ENCODE peak calls at places on chromosomes 1 and 21, in seven cellular contexts. J is Peyer's patch, N is ascending aorta, M is neuronal stem cell, H is testis, X is thoracic aorta, C is BE2C. K is an unnamed sample. For H3K4me1, the result is how much of the 10 kb centered on the place peaks cover.

GRCh38 chr1:46166521-46167462 is 8.1 kb upstream of the TSPAN1 start:
- DNase-seq in J (peak), N (no peak), M (no peak), H (peak), X (no peak), C (no peak), K (no peak)

GRCh38 chr1:182556279-182556678 is 32.8 kb downstream of the RNASEL start:
- DNase-seq in J (no peak), N (no peak), M (no peak), H (no peak), X (no peak), C (no peak), K (no peak)

GRCh38 chr1:218872928-218873327 is 300.8 kb upstream of the LYPLAL1 start:
- DNase-seq in J (no peak), N (no peak), M (no peak), H (no peak), X (no peak), C (no peak), K (no peak)

GRCh38 chr1:207959141-207959825 is 48.4 kb upstream of the CD34 start:
- DNase-seq in J (no peak), N (peak), M (peak), H (peak), X (peak), C (no peak), K (peak)

GRCh38 chr1:50343323-50343722 is 79.9 kb downstream of the DMRTA2 start:
- DNase-seq in J (no peak), N (no peak), M (no peak), H (no peak), X (no peak), C (no peak), K (no peak)

GRCh38 chr21:46005081-46005480 is 23.5 kb downstream of the COL6A1 start:
- DNase-seq in J (peak), N (no peak), M (no peak), H (peak), X (no peak), C (no peak), K (no peak)

GRCh38 chr1:228158151-228158571 is 7.4 kb upstream of the IBA57 start:
- DNase-seq in J (no peak), N (no peak), M (no peak), H (no peak), X (no peak), C (no peak), K (no peak)

GRCh38 chr1:109983380-109984189 is 980 bp upstream of the AHCYL1 start:
- DNase-seq in J (no peak), N (no peak), M (no peak), H (no peak), X (no peak), C (no peak), K (no peak)

GRCh38 chr1:199551967-199552565 is 475.4 kb upstream of the NR5A2 start:
- DNase-seq in J (no peak), N (no peak), M (peak), H (peak), X (no peak), C (peak), K (no peak)

GRCh38 chr1:72623299-72623708 is 341.0 kb upstream of the NEGR1 start:
- DNase-seq in J (no peak), N (no peak), M (peak), H (no peak), X (no peak), C (no peak), K (peak)

DNA sequence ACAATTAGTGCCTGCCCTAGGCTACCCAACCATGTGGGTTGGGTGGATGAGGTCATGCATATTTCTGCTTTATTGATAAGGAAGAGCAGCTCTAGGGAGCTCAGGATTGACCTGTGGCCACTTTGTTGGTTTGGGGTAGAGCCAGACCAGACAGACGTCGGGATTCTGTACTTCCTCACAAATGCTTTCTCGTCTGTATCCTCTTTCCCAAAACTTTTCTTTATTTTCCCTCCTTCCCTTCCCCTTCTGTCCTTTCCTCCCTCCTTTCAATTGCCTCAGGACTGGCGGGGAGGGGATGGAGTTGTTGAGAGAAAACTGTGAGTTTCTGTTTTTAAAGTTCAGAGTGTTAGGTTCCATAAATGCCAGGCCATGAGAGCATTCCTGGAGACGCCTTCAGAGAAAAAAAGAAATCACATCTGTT is 68.0 kb downstream of the UCK2 start:
- DNase-seq in J (no peak), N (no peak), M (no peak), H (no peak), X (no peak), C (no peak), K (no peak)
- H3K4me1 ChIP-seq in J (under half), N (under half), M (under half), H (under half), X (half or more), C (under half), K (under half)

GRCh38 chr1:41653574-41653973 is 169.1 kb upstream of the EDN2 start:
- DNase-seq in J (no peak), N (no peak), M (no peak), H (no peak), X (no peak), C (no peak), K (no peak)

GRCh38 chr1:41657101-41657500 is 172.6 kb upstream of the EDN2 start:
- DNase-seq in J (no peak), N (no peak), M (no peak), H (no peak), X (no peak), C (no peak), K (no peak)

GRCh38 chr1:41656088-41656487 is 171.6 kb upstream of the EDN2 start:
- DNase-seq in J (no peak), N (no peak), M (no peak), H (no peak), X (no peak), C (no peak), K (no peak)

GRCh38 chr1:41657679-41658078 is 173.2 kb upstream of the EDN2 start:
- DNase-seq in J (no peak), N (no peak), M (no peak), H (no peak), X (no peak), C (no peak), K (no peak)

DNA sequence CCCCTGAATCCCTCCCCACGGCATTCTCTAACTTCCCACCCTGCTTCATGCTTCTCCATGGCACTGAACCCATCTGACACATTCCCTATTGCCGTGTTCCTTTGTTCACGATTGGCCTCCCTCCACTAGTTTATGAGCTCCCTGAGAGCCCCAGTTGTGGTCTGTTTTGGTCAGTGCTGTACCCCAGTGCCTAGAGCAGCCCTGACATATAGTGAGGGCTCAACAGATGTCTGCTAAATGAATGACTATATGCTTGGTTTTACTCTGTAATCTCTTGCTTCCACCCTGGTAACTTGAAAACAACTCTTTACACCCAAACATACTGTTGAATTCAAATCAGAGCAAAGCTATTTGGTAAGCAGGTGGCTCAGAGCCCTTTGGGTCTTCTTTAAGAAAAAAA is 171.1 kb upstream of the EDN2 start:
- DNase-seq in J (no peak), N (no peak), M (no peak), H (no peak), X (no peak), C (no peak), K (no peak)
- H3K4me1 ChIP-seq in J (under half), N (under half), M (under half), H (under half), X (under half), C (under half), K (under half)

GRCh38 chr1:164605254-164606091 is 46.5 kb downstream of the PBX1 start:
- DNase-seq in J (no peak), N (no peak), M (no peak), H (no peak), X (no peak), C (no peak), K (no peak)
- H3K4me1 ChIP-seq in J (under half), N (under half), M (under half), H (under half), X (half or more), C (under half), K (under half)

GRCh38 chr1:12433323-12434053 is 184.5 kb downstream of the DHRS3 start:
- DNase-seq in J (no peak), N (no peak), M (peak), H (no peak), X (no peak), C (peak), K (no peak)
- H3K4me1 ChIP-seq in J (under half), N (under half), M (under half), H (under half), X (half or more), C (under half), K (under half)

DNA sequence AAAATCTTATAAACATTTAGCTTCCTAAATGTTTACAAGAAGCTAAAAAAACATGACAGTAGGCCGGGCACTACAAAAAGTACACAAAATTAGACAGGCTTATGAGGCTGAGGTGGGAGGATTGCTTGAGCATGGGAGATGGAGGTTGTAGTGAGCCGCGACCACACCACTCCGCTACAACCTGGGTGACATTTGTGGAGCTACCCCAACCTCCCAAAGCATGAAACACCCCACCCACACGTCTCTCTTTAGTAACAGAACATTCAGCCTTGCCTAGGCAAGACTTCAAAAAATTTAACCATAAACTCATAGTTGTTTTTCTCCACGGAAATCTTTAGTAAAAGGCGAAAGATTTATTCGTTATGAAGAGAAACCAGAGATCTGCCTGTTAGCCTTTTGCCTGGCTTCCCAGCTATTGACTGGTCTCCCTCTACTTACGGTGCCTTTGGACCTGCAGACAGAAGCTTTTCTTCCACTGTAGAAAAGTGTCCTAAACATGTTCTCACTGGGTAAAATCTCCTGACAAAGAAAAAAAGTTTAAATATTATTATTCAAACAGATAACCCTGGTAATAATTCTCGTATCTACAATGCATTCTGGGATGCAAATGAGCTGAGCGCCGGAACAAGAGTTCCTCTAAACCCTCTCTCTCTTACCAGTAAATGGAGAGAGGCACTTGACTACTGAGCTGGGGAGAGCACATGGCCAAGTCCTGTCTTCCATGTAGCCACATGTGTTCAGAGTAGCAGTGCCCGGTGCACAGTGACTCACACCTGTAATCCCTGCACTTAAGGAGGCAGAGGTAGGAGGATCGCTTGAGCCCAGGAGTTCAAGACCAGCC is 9.2 kb downstream of the RNU5D-1 start:
- DNase-seq in J (peak), N (no peak), M (no peak), H (peak), X (no peak), C (peak), K (no peak)
- H3K4me1 ChIP-seq in J (under half), N (under half), M (under half), H (under half), X (under half), C (under half), K (under half)

DNA sequence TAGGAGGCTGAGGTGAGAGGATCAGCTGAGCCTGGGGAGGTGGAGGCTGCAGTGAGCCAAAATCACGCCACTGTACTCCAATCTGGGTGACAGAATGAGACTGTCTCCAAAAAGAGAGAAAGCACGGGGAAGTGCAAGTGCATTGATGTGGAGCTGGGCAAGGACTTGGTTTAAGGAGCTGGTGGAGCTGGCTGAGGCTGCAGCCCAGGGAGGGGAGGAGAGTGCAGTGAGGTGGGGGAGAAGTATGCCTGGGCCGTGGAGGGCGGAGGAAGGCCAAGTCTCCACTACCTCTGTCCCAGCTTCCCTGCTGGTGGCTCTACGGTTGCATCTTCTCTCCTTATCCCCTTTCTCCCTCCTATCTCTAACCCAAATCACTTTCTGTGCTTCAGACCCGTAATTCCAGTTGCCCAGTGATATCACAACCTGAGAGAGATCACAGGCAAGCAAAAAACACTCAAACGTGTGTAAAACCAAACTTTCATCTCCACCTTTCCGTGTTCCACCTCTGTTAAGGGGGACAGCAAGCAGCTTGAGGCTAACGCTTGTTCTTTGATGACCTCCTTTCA is 11.1 kb downstream of the TOR3A start:
- DNase-seq in J (no peak), N (no peak), M (no peak), H (no peak), X (no peak), C (no peak), K (no peak)
- H3K4me1 ChIP-seq in J (under half), N (under half), M (under half), H (under half), X (under half), C (under half), K (under half)

DNA sequence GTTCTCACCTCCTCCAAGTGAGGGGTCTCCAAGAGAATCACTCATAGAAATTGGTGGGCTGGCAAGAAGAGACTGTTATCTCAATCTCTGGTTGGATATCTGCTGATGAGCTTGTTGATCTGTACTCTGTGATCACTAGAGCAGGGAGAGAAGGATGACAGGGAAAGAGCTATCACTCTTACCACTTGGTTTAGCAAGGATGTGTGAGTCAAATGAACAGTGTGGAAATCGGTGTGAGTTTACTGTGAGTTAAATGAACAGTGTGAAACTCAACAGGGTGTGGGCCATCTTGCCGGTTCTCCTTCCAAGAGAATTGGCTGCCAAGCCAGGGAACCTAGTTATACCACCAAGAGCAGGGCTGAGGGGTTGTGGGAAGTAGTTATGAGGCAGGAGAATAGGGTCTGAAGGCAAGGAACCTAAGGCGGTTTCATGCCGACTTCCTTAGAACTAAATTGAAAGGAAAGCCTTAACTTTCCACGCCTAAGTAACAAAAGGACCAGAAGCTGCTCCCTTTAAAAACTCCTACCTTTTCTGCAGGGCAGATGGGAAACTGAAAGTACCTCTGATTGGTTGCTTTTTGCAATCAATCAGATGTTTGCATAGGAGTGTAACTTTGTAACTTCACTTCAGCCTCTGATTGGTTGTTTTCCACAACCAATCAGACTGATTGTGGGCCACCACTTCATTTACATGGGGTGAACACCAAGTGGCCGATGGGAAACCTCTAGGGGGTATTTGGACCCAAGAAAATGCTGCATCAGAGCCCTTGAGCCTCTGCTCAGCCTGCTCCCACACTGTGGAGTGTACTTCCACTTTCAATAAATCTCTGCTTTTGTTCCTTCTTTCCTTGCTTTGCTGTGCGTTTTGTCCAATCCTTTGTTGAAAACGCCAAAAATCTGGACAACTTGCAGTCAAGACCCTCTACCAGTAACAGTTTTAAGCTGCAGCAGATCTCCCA is 33.0 kb upstream of the CD1D start:
- DNase-seq in J (no peak), N (no peak), M (no peak), H (no peak), X (no peak), C (no peak), K (no peak)
- H3K4me1 ChIP-seq in J (under half), N (under half), M (under half), H (under half), X (under half), C (under half), K (under half)

DNA sequence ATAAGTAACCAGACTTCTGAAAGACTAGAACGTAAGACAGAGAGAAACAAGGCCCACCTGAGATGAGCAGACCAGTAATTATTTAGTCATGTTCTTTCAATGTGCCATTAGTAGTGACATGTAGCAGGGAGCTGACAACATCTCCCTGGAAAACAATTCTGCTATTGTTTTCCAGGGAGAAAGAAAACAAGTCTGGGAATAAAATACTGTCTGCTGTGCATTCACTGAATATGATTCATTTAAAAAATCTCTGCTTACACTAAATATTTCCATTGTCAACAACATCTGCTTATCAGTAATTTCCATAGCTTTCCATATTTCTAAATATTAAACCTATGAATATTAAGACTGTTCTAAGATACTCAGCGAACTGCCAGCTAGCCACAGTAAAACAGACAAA is 80.0 kb downstream of the VCAM1 start:
- DNase-seq in J (no peak), N (no peak), M (no peak), H (no peak), X (no peak), C (no peak), K (no peak)
- H3K4me1 ChIP-seq in J (under half), N (under half), M (under half), H (under half), X (under half), C (under half), K (under half)

K was measured in H1.